ENCODE peak calls at places on chromosomes 11 and 22, in six cellular contexts. U is SK-N-SH, L is H1, J is endothelial cell of umbilical vein, T is K562, N is HCT116. E is an unnamed sample.

GRCh38 chr11:41177791-41178190 is 281.7 kb downstream of the LRRC4C start:
- DNase-seq in U (no peak), L (no peak), J (no peak), T (no peak), N (no peak), E (no peak)

GRCh38 chr22:40196628-40197027 is 18.9 kb downstream of the TNRC6B start:
- DNase-seq in U (no peak), L (no peak), J (peak), T (no peak), N (no peak), E (no peak)

GRCh38 chr11:113773092-113773415 is 438 bp downstream of the ZW10 start:
- DNase-seq in U (no peak), L (no peak), J (no peak), T (peak), N (no peak), E (no peak)

GRCh38 chr11:95359756-95360155 is 128.8 kb upstream of the SESN3 start:
- DNase-seq in U (no peak), L (no peak), J (no peak), T (no peak), N (no peak), E (no peak)

GRCh38 chr11:19232910-19233503 is 7.7 kb downstream of the E2F8 start:
- DNase-seq in U (no peak), L (no peak), J (peak), T (no peak), N (peak), E (no peak)

GRCh38 chr11:116598556-116598955 is 174.2 kb downstream of the BUD13 start:
- DNase-seq in U (no peak), L (no peak), J (no peak), T (no peak), N (no peak), E (no peak)

GRCh38 chr22:29129644-29130201 is 56.9 kb downstream of the KREMEN1 start:
- DNase-seq in U (no peak), L (no peak), J (no peak), T (no peak), N (no peak), E (no peak)

GRCh38 chr22:49867303-49868250 is 13.9 kb downstream of the ZBED4 start:
- DNase-seq in U (no peak), L (no peak), J (no peak), T (no peak), N (no peak), E (no peak)

GRCh38 chr11:36500315-36500721 is 9.8 kb downstream of the TRAF6 start:
- DNase-seq in U (no peak), L (no peak), J (peak), T (peak), N (no peak), E (no peak)

GRCh38 chr11:47448566-47449427 is at the start of gene RAPSN:
- DNase-seq in U (no peak), L (no peak), J (no peak), T (no peak), N (no peak), E (no peak)

GRCh38 chr11:12179019-12179418 is 68.6 kb downstream of the MICAL2 start:
- DNase-seq in U (no peak), L (no peak), J (no peak), T (no peak), N (no peak), E (no peak)

GRCh38 chr11:121687961-121688566 is 235.3 kb upstream of the SORL1-AS1 start:
- DNase-seq in U (no peak), L (no peak), J (no peak), T (no peak), N (no peak), E (no peak)

GRCh38 chr22:29799217-29799680 is 32.1 kb downstream of the UQCR10 start:
- DNase-seq in U (peak), L (no peak), J (peak), T (peak), N (peak), E (no peak)

GRCh38 chr11:6554828-6555706 is 48.3 kb downstream of the RRP8 start:
- DNase-seq in U (no peak), L (no peak), J (no peak), T (peak), N (no peak), E (no peak)

GRCh38 chr22:25013634-25014033 is 61.1 kb downstream of the KIAA1671 start:
- DNase-seq in U (no peak), L (no peak), J (peak), T (no peak), N (no peak), E (no peak)

GRCh38 chr11:107598225-107599139 is 7.5 kb downstream of the ELMOD1 start:
- DNase-seq in U (peak), L (no peak), J (peak), T (no peak), N (peak), E (no peak)

GRCh38 chr11:27427183-27427980 is 45.2 kb downstream of the LGR4 start:
- DNase-seq in U (no peak), L (no peak), J (peak), T (no peak), N (no peak), E (no peak)

GRCh38 chr11:47499614-47500013 is 50.7 kb upstream of the RAPSN start:
- DNase-seq in U (no peak), L (no peak), J (no peak), T (no peak), N (no peak), E (no peak)

GRCh38 chr11:124761301-124762021 is 629 bp downstream of the ESAM start:
- DNase-seq in U (no peak), L (no peak), J (peak), T (no peak), N (no peak), E (no peak)

GRCh38 chr22:26023104-26023775 is 146.0 kb upstream of the SEZ6L start:
- DNase-seq in U (no peak), L (no peak), J (no peak), T (no peak), N (no peak), E (no peak)

GRCh38 chr22:27990451-27990840 is 71.4 kb upstream of the PITPNB start:
- DNase-seq in U (no peak), L (no peak), J (no peak), T (no peak), N (no peak), E (no peak)

GRCh38 chr11:116373107-116373506 is 399.7 kb downstream of the BUD13 start:
- DNase-seq in U (no peak), L (no peak), J (no peak), T (no peak), N (no peak), E (no peak)

GRCh38 chr11:285021-285893 is 3.7 kb upstream of the PGGHG start:
- DNase-seq in U (peak), L (no peak), J (no peak), T (no peak), N (no peak), E (no peak)

GRCh38 chr11:125591659-125592304 is 870 bp upstream of the STT3A start:
- DNase-seq in U (peak), L (no peak), J (peak), T (peak), N (no peak), E (no peak)

GRCh38 chr11:117180020-117180419 is 1.5 kb downstream of the SIDT2 start:
- DNase-seq in U (peak), L (no peak), J (no peak), T (no peak), N (no peak), E (peak)

GRCh38 chr11:68942751-68943271 is 38.0 kb downstream of the MRGPRD start:
- DNase-seq in U (no peak), L (no peak), J (no peak), T (no peak), N (no peak), E (no peak)

GRCh38 chr22:40238425-40239344 is 61.0 kb downstream of the TNRC6B start:
- DNase-seq in U (no peak), L (no peak), J (peak), T (no peak), N (no peak), E (no peak)

GRCh38 chr11:28110108-28110838 is 2.1 kb downstream of the METTL15 start:
- DNase-seq in U (peak), L (peak), J (peak), T (peak), N (peak), E (peak)

GRCh38 chr11:80109652-80110051 is 668.8 kb upstream of the TENM4 start:
- DNase-seq in U (no peak), L (no peak), J (no peak), T (no peak), N (no peak), E (no peak)

GRCh38 chr22:30878516-30879365 is 89.8 kb downstream of the MORC2 start:
- DNase-seq in U (peak), L (no peak), J (no peak), T (peak), N (no peak), E (no peak)

GRCh38 chr22:16559056-16559955 is 33.3 kb downstream of the CCT8L2 start:
- DNase-seq in U (no peak), L (no peak), J (no peak), T (no peak), N (no peak), E (no peak)

GRCh38 chr11:133149698-133150097 is 382.6 kb downstream of the OPCML start:
- DNase-seq in U (peak), L (no peak), J (no peak), T (no peak), N (no peak), E (no peak)

GRCh38 chr11:114281388-114281956 is 14.7 kb upstream of the NNMT start:
- DNase-seq in U (no peak), L (no peak), J (peak), T (no peak), N (no peak), E (no peak)

GRCh38 chr11:115182282-115182952 is 321.8 kb downstream of the CADM1 start:
- DNase-seq in U (no peak), L (no peak), J (no peak), T (no peak), N (no peak), E (no peak)

GRCh38 chr11:112932593-112932992 is 28.6 kb upstream of the NCAM1 start:
- DNase-seq in U (no peak), L (no peak), J (no peak), T (no peak), N (no peak), E (no peak)

DNA sequence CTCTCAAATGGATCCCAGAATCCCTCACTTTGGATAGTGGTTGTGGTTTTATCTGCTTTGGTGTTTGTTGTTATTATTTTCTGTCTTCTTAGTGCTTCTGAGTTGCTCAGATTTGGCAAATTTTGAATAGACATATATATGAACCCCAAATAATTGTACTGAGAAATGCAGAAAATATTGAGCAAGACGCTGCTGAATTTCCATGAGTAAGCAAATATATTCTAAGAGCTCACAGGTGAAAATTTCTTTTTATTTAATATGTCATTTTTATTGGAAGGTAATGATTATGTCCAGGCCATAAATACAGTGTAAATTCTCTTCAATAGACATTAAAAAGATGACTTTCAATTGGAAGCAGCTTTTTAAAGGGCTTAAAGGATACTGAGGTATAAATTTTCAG is 152.1 kb downstream of the FAT3 start:
- DNase-seq in U (no peak), L (no peak), J (no peak), T (no peak), N (no peak), E (no peak)
- H3K27ac ChIP-seq in U (peak), L (no peak), J (no peak), T (no peak), N (no peak), E (no peak)

DNA sequence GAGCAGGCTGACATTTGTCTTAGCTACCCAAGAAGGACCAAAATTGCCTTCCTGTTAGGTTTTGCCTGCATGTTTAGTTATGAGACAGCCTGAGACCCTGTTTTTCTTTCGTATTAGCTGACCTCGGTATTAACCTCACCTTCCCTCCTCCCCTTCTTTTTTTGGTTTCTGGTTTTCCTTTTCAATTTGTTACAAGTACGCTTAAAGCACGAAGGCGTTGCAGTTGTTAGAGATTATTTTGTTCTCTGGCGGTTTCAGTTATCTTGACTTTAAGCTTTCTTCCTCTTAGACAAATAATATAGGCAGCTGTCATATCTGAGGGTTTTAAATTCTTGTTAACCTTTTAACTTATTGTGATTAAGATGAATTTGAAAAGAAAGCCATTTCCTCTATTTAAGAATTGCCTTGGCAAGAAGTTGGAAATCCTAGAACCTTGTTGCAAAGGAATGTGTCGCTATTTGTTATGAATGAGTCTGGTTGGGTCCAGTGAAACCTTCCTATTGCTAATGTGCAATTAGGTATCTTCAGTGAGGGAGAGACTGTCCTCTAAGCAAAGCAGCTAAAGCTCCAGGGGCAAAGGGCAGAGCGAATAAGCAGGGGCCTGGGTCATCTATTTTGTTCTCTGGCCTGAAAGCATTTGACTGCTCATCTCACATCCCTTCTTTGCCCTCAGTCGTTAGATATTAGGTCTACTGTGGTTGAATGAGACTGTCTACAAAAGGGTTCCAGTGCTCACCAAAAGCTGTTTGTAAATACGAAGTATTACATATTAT is 45.8 kb downstream of the PACS1 start:
- DNase-seq in U (no peak), L (no peak), J (peak), T (no peak), N (no peak), E (no peak)
- TF ChIP-seq POLR2AphosphoS5 in U (no peak), L (no peak), J (no peak), T (no peak), N (no peak), E (no peak)

GRCh38 chr11:76030973-76031590 is 175.2 kb downstream of the WNT11 start:
- DNase-seq in U (no peak), L (no peak), J (no peak), T (no peak), N (no peak), E (no peak)

GRCh38 chr11:76025817-76026216 is 180.5 kb downstream of the WNT11 start:
- DNase-seq in U (no peak), L (no peak), J (no peak), T (peak), N (no peak), E (no peak)

GRCh38 chr11:76033699-76034098 is 172.6 kb downstream of the WNT11 start:
- DNase-seq in U (no peak), L (no peak), J (no peak), T (no peak), N (no peak), E (no peak)

GRCh38 chr11:76026862-76027261 is 179.4 kb downstream of the WNT11 start:
- DNase-seq in U (no peak), L (no peak), J (no peak), T (no peak), N (no peak), E (no peak)

DNA sequence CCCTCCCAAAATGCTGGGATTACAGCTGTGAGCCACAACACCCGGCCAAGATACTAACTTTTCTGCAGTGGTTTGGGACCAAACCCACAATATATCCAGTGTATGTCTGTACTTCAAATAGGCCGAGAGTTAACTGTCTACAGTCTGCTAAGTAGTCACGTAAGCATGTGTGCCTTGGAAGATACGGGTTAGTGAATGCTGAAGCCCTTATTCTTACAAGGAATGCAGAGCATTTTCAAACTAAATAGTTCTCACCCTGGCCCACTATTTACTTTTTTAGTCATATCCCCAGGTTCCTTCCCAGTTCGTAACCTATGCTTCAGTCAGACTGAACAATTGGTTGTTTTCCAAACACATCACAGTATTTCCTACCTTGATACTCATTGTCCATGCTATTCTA is 176.0 kb downstream of the WNT11 start:
- DNase-seq in U (no peak), L (no peak), J (peak), T (no peak), N (no peak), E (no peak)
- H3K9ac ChIP-seq in U (no peak), L (no peak), J (peak), T (no peak), N (no peak), E (no peak)

GRCh38 chr22:41367039-41367679 is 14.6 kb upstream of the TEF start:
- DNase-seq in U (peak), L (no peak), J (peak), T (peak), N (peak), E (no peak)

GRCh38 chr22:41368543-41368817 is 13.3 kb upstream of the TEF start:
- DNase-seq in U (no peak), L (no peak), J (no peak), T (no peak), N (no peak), E (no peak)

GRCh38 chr22:41369837-41370236 is 11.9 kb upstream of the TEF start:
- DNase-seq in U (no peak), L (no peak), J (no peak), T (no peak), N (no peak), E (no peak)

GRCh38 chr22:41367680-41368542 is 13.8 kb upstream of the TEF start:
- DNase-seq in U (no peak), L (no peak), J (no peak), T (no peak), N (no peak), E (no peak)

DNA sequence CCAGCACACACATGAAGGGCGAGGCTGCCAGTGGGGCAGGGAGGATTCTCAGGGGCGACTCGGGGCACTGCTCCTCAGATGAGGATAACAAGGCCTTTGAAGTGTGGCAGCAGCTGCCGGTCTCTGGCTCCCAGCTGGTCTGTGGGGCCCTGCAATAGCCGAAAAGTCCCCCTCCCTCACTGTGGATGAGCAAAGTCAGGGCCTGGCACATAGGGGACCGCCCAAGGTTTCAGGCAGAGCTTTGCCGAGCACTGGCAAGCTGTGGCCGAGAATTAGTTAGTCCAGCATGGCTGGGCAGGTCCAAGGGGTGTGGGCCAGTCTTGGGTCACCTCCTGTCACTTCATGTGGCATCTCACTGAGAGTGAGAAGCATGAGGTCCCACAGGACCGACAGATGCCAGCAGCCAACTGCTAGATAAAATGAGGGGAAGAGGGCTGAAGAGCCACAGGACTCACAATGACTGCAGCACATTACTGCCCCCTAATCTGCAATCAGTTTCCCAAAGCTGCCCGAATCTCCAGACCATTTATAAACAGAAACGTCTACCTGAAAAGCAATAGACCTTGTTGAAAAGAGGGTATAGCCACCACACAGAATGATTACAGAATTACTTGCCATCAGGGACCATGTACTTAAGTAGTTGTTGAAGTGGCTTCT is 12.5 kb upstream of the TEF start:
- DNase-seq in U (no peak), L (no peak), J (no peak), T (no peak), N (no peak), E (no peak)
- H3K27ac ChIP-seq in U (no peak), L (no peak), J (no peak), T (no peak), N (no peak), E (no peak)

GRCh38 chr11:66951927-66952337 is 6.3 kb downstream of the PC start:
- DNase-seq in U (peak), L (no peak), J (peak), T (no peak), N (no peak), E (no peak)

GRCh38 chr11:66951135-66951534 is 7.0 kb downstream of the PC start:
- DNase-seq in U (no peak), L (no peak), J (no peak), T (no peak), N (no peak), E (no peak)

GRCh38 chr11:66953431-66953833 is 4.8 kb downstream of the PC start:
- DNase-seq in U (no peak), L (no peak), J (no peak), T (no peak), N (no peak), E (no peak)

DNA sequence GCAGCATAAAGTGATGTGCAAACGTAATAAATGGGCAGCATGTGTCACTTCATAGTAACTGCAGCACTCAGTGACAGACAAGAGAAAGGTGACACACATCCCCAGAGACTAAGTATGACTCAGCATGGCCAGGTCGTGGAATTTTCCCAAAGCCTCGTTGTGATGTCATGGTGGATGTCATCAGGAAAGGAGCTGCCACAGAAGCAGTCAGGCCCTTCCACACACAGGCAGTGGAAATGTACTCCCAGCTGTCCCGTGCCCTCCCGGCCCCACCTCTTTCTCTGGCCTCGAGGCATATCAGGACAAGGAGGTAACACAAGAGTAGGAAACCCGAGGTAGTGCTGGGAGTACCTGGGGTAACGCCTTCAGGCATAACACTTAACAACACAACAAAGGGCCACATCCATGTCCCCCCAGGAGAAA is 8.1 kb downstream of the PC start:
- DNase-seq in U (no peak), L (no peak), J (peak), T (peak), N (peak), E (no peak)
- TF ChIP-seq POLR2AphosphoS5 in U (no peak), L (no peak), J (no peak), T (no peak), N (peak), E (no peak)

DNA sequence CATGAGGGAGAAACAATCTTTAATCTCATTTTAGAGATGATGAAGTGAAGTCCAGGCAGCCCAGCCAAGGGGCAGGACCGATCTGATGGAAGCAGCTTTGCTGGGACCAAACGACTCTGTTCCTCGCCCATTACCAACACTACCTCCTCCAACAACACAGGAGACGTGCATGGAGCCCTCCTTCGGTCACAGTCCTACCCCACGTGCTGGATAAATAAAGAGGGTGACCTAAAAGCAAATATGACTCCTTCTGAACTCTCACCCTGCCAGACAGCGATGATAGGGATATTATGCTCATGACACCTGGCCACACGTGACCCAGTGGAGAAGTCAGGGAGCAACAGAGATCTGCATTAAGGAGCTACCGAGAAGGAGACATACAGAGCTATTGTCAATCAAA is 26.0 kb downstream of the SCGB1A1 start:
- DNase-seq in U (no peak), L (no peak), J (no peak), T (no peak), N (no peak), E (no peak)
- H3K9ac ChIP-seq in U (peak), L (no peak), J (no peak), T (no peak), N (no peak), E (no peak)